ENCODE peak calls at places on chromosomes 12 and 14, in four cellular contexts. C, K, S and Z are unnamed samples. For H3K4me1, the result is how much of the 10 kb centered on the place peaks cover.

GRCh38 chr12:108313609-108314331 is 25.3 kb downstream of the CMKLR1 start:
- DNase-seq in C (no peak), K (no peak), S (no peak), Z (no peak)

GRCh38 chr14:78725086-78725485 is 554.9 kb downstream of the NRXN3 start:
- DNase-seq in C (no peak), K (no peak), S (no peak), Z (no peak)

GRCh38 chr14:64540208-64541202 is at the start of gene HSPA2:
- DNase-seq in C (peak), K (peak), S (peak), Z (peak)

GRCh38 chr12:95102916-95103671 is 29.7 kb upstream of the NR2C1 start:
- DNase-seq in C (no peak), K (peak), S (peak), Z (no peak)

GRCh38 chr12:76792828-76793227 is 28.9 kb downstream of the ZDHHC17 start:
- DNase-seq in C (no peak), K (no peak), S (no peak), Z (no peak)

GRCh38 chr14:97299661-97300060 is 502.5 kb downstream of the VRK1 start:
- DNase-seq in C (peak), K (no peak), S (no peak), Z (no peak)

GRCh38 chr14:90383731-90384542 is 12.9 kb upstream of the CALM1 start:
- DNase-seq in C (peak), K (peak), S (peak), Z (peak)

GRCh38 chr12:22034709-22035506 is 11.1 kb upstream of the CMAS start:
- DNase-seq in C (no peak), K (peak), S (peak), Z (no peak)

GRCh38 chr14:65972891-65973290 is 513.3 kb upstream of the CCDC196 start:
- DNase-seq in C (no peak), K (peak), S (peak), Z (no peak)

GRCh38 chr14:64410084-64410774 is 22.1 kb downstream of the MTHFD1 start:
- DNase-seq in C (no peak), K (peak), S (peak), Z (no peak)

GRCh38 chr14:65281991-65282908 is 130.3 kb upstream of the FUT8 start:
- DNase-seq in C (no peak), K (peak), S (peak), Z (peak)

GRCh38 chr14:57837267-57837666 is 28.6 kb downstream of the SLC35F4 start:
- DNase-seq in C (no peak), K (no peak), S (no peak), Z (no peak)

GRCh38 chr14:24699052-24699451 is 65.1 kb upstream of the GZMB start:
- DNase-seq in C (no peak), K (no peak), S (no peak), Z (no peak)

GRCh38 chr12:42587564-42588307 is 1.8 kb downstream of the PRICKLE1 start:
- DNase-seq in C (no peak), K (no peak), S (peak), Z (no peak)

GRCh38 chr14:31420013-31420318 is 384 bp downstream of the HEATR5A start:
- DNase-seq in C (no peak), K (no peak), S (no peak), Z (peak)

GRCh38 chr12:10967409-10967808 is 19.3 kb downstream of the TAS2R50 start:
- DNase-seq in C (no peak), K (peak), S (peak), Z (no peak)

GRCh38 chr14:105249175-105250007 is 1.1 kb downstream of the BTBD6 start:
- DNase-seq in C (no peak), K (peak), S (peak), Z (no peak)

GRCh38 chr12:56205445-56205844 is 16.2 kb upstream of the SMARCC2 start:
- DNase-seq in C (no peak), K (no peak), S (no peak), Z (no peak)

GRCh38 chr12:51383281-51383905 is 7.8 kb downstream of the GALNT6 start:
- DNase-seq in C (no peak), K (no peak), S (no peak), Z (no peak)

GRCh38 chr12:108589028-108589839 is 8.7 kb downstream of the TMEM119 start:
- DNase-seq in C (no peak), K (peak), S (peak), Z (no peak)

GRCh38 chr14:75126121-75126544 is 715 bp downstream of the NEK9 start:
- DNase-seq in C (no peak), K (peak), S (peak), Z (no peak)

GRCh38 chr14:39491134-39491541 is 58.9 kb upstream of the FBXO33 start:
- DNase-seq in C (no peak), K (peak), S (peak), Z (peak)

GRCh38 chr14:98187302-98187701 is 1084.7 kb downstream of the BCL11B start:
- DNase-seq in C (no peak), K (no peak), S (no peak), Z (peak)

GRCh38 chr12:109739747-109740693 is 26.4 kb downstream of the FAM222A start:
- DNase-seq in C (no peak), K (no peak), S (no peak), Z (no peak)

GRCh38 chr12:67651380-67651695 is 2.8 kb downstream of the DYRK2 start:
- DNase-seq in C (no peak), K (peak), S (peak), Z (peak)

GRCh38 chr12:76943004-76943403 is 64.2 kb upstream of the CSRP2 start:
- DNase-seq in C (no peak), K (no peak), S (peak), Z (no peak)

GRCh38 chr12:97336896-97337751 is 125.5 kb upstream of the RMST start:
- DNase-seq in C (no peak), K (no peak), S (no peak), Z (no peak)

DNA sequence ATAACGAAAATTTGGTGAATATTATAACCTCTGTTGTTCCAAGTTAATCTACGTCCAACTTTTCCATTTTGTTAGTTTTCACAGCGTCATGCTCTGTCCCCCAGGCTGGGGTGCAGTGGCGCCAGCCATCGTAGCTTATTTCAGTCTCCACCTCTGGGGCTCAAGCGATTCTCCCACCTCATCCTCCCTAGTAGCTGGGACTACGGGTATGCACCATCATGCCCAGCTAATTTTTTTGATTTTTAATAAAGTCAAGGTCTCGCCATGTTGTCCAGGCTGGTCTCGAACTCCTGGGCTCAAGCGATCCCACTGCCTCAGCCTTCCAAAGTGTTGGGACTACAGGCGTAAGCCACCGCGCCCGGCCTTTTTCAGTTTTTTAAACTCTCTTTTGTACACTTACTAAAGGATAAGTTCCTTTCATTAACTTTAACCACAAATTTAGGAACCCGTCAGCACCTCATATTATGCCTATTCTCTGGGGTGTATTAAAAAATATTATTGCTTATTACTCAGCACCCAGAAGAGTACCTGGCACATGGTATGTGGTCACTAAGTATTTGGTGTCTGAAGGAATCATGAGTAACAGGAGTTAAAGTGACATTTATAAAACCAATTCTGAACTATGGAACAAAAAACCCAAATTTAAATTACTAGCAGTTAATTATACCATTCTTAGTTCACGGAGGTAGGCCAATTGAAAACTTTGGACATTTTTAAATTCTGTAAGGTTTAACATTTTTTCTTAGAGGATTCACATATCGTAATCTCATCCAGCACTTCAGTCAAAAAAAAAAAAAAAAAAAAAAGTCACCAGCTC is 925 bp upstream of the MIPOL1 start:
- DNase-seq in C (no peak), K (no peak), S (peak), Z (no peak)
- H3K4me3 ChIP-seq in C (no peak), K (peak), S (peak), Z (no peak)

GRCh38 chr12:14854586-14855163 is 11.3 kb upstream of the ART4 start:
- DNase-seq in C (no peak), K (no peak), S (peak), Z (no peak)

GRCh38 chr12:14853966-14854365 is 10.6 kb upstream of the ART4 start:
- DNase-seq in C (no peak), K (no peak), S (peak), Z (no peak)

GRCh38 chr12:14852880-14853279 is 9.6 kb upstream of the ART4 start:
- DNase-seq in C (no peak), K (no peak), S (no peak), Z (no peak)

GRCh38 chr12:14860490-14860889 is 17.2 kb upstream of the ART4 start:
- DNase-seq in C (no peak), K (no peak), S (no peak), Z (no peak)

GRCh38 chr12:14858513-14858912 is 15.2 kb upstream of the ART4 start:
- DNase-seq in C (no peak), K (no peak), S (no peak), Z (no peak)
- H3K27ac ChIP-seq in C (no peak), K (no peak), S (no peak), Z (no peak)

DNA sequence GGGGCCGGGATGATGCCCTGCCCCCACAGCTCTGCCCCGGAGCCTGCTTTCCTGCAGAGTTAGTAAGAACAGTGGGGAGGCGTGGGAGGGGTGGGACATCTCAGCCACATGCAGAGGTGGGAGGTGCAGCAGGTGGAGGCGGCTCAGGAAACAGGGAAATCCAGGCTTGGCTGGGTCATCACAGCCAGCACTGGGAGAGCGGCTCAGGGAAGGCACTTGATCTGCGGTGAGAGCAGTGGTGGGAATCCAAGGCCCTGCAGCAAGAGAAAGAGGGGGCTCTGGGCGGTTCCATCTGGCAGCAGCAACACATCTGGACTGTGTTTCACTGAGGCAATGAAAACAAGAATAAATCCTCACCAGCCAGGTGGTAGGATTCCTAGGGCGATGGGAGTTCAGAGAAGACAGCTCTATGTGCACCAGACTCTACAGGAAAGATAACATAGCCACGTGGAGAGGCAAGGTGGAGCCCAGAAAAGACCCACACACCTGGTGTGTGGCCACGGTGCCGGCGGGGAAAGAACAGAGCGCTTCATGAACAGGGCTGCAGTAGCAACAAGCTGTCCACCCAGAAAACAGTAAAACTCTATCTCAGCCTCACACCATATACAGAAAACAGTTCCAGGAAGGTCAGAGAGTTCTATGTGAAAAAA is 57.7 kb downstream of the CCDC85C start:
- DNase-seq in C (no peak), K (no peak), S (no peak), Z (no peak)
- H3K4me1 ChIP-seq in C (under half), K (under half), S (under half), Z (under half)

GRCh38 chr12:104050436-104050835 is 449 bp upstream of the GLT8D2 start:
- DNase-seq in C (no peak), K (no peak), S (peak), Z (no peak)
- H3K4me3 ChIP-seq in C (no peak), K (peak), S (peak), Z (no peak)

GRCh38 chr14:22532345-22533056 is 56.5 kb downstream of the DAD1 start:
- DNase-seq in C (no peak), K (peak), S (peak), Z (no peak)
- H3K27ac ChIP-seq in C (peak), K (no peak), S (peak), Z (peak)

DNA sequence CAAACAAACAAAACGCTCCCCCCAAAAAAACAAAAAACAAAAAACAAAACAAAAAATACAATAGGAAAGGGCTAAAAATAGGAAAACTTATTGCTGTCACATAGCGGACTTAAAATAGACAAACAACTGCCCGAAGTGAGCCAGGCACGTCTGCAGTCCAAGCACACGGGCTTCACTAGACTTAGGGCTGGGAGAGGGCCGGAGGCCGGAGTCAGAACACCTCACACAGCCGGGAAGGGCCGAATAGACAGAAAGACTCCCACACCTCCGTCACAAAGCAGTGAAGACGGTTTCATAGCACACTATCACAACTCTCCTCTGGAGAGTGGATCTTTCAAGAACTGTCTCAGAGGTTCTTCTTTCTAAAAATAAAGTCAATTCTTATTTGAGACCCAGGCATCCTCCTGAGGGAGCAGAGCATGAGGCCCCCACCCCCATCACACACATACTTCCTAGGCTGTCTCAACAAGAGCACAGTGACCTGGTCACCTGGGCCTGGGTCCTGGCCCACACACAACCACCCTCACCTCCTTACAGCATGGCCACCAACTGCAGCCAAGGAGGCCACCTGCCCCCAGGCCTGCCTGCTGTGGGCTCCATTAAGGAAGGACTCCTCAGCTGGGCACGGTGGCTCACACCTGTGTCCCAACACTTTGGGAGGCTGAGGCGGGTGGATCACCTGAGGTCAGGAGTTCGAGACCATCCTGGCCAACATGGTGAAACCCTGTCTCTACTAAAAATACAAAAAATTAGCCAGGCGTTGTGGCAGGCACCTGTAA is 6.7 kb downstream of the BAG5 start:
- DNase-seq in C (no peak), K (no peak), S (no peak), Z (no peak)
- H3K4me1 ChIP-seq in C (under half), K (under half), S (under half), Z (under half)

DNA sequence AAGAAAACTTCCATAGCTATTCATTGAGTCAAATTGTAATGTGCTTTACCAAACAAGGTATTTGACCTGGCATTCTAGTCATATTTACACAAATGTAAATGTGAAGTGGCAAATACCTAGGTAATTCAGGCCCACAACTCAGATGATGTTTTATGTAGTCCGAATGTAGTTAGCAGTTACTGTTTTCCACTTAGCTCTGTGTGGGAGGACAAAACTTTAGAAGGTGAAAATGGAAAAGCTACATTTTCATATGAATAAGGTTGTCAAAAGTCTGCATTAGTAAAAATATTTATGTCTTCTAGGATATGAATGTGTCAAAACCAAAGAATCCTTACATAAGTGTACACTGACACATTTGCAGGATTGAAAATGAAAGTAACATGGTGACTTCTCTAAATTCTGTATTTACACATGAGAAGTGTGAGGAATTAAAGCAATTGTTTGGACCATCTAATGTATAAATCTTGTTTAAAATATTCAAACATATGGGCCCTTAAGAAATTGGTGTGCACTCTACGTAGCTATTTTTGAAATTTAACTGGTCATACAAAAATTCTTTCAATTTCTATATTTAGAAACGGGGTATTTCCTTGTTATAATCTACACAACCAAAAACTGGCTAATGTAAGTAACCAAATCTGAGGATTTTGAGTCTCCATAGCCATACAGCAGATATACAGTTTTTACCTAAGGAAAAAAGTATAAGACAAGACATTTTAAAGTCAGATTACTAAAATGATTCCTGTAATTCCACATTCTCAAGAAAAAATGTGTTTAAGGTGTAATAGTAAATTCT is 5.4 kb downstream of the CDKN1B start:
- DNase-seq in C (no peak), K (peak), S (peak), Z (no peak)
- H3K4me3 ChIP-seq in C (peak), K (peak), S (peak), Z (peak)